ENCODE peak calls at places on chromosomes 5 and 9, in five cellular contexts. S is endodermal cell, T is aorta, B is heart right ventricle, C is breast epithelium. N is an unnamed sample.

GRCh38 chr9:31519826-31520225 is 864.6 kb upstream of the ACO1 start:
- DNase-seq in S (no peak), C (no peak), B (no peak), T (no peak), N (no peak)

GRCh38 chr9:137305060-137305787 is 3.2 kb upstream of the NRARP start:
- DNase-seq in T (peak; percentile 75), C (peak; percentile 76), S (peak; percentile 86), B (peak; percentile 78), N (peak; percentile 92)

GRCh38 chr9:76810377-76810957 is 46.2 kb downstream of the PCA3 start:
- DNase-seq in C (no peak), T (no peak), B (peak; percentile 25), S (peak; percentile 83), N (peak; percentile 58)

GRCh38 chr5:1151316-1151715 is 39.5 kb upstream of the SLC12A7 start:
- DNase-seq in B (no peak), S (no peak), C (no peak), T (no peak), N (no peak)

GRCh38 chr9:134152488-134152887 is 11.9 kb downstream of the RNU6ATAC start:
- DNase-seq in B (no peak), T (no peak), S (no peak), C (no peak), N (no peak)

GRCh38 chr9:107883496-107884120 is 394.0 kb upstream of the KLF4 start:
- DNase-seq in T (peak; percentile 60), S (no peak), B (no peak), C (no peak), N (no peak)

GRCh38 chr5:172676914-172677475 is 35.9 kb downstream of the NEURL1B start:
- DNase-seq in C (no peak), B (no peak), T (no peak), S (no peak), N (no peak)

GRCh38 chr5:148746826-148747535 is 79.4 kb upstream of the ADRB2 start:
- DNase-seq in S (no peak), C (no peak), T (no peak), B (no peak), N (no peak)

GRCh38 chr5:160469156-160470144 is 47.8 kb downstream of the PTTG1 start:
- DNase-seq in T (no peak), B (no peak), C (no peak), S (no peak), N (no peak)

GRCh38 chr5:174356536-174356935 is 311.0 kb downstream of the NSG2 start:
- DNase-seq in B (no peak), S (no peak), T (no peak), C (no peak), N (no peak)

GRCh38 chr5:115262405-115263247 is at the start of gene PGGT1B:
- DNase-seq in C (peak; percentile 61), S (peak; percentile 94), T (peak; percentile 86), B (peak; percentile 74), N (peak; percentile 86)

GRCh38 chr5:7415948-7416535 is 20.1 kb downstream of the ADCY2 start:
- DNase-seq in T (no peak), S (no peak), B (no peak), C (no peak), N (no peak)

GRCh38 chr5:83776437-83777031 is 55.9 kb upstream of the HAPLN1 start:
- DNase-seq in C (no peak), B (no peak), S (no peak), T (no peak), N (no peak)

GRCh38 chr5:132260051-132260450 is 2.6 kb downstream of the PDLIM4 start:
- DNase-seq in C (no peak), T (no peak), B (peak; percentile 4), S (peak; percentile 38), N (peak; percentile 1)

DNA sequence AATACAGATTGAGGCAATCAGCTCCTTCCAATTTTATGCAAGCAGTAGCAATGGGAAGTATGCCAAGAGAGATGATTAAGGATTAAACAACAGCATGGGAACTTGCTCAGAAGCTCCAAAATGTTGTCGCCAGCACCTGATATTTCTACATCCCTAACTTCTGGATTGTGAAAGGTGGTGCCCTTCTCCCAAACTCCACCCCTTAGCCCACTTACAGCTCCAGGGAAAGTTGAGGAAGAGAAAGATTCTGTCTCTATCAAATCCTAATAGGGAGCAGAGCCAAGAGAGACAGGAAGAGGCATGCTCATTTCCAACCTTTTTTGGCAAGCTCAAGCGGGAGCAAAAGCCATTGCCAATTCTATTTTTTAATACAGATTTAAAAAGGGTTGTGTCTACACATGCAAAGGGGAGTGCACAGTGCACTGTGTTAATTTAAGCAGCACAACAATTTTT is 92.4 kb upstream of the NR3C1 start:
- DNase-seq in B (peak; percentile 38), T (no peak), C (no peak), S (no peak), N (no peak)
- H3K27ac ChIP-seq in B (peak overlapping the region; percentile 33), T (no peak overlapping the region), C (peak overlapping the region; percentile 20), S (no peak overlapping the region), N (no peak overlapping the region)

GRCh38 chr9:105330201-105330600 is 85.8 kb downstream of the SLC44A1 start:
- DNase-seq in S (no peak), C (no peak), B (no peak), T (no peak), N (peak; percentile 35)

GRCh38 chr9:105328296-105328695 is 83.8 kb downstream of the SLC44A1 start:
- DNase-seq in C (no peak), B (no peak), T (no peak), S (no peak), N (no peak)

GRCh38 chr9:105330755-105331154 is 86.3 kb downstream of the SLC44A1 start:
- DNase-seq in B (no peak), S (no peak), T (no peak), C (no peak), N (no peak)

GRCh38 chr9:105328872-105329728 is 84.6 kb downstream of the SLC44A1 start:
- DNase-seq in C (no peak), T (no peak), B (peak; percentile 4), S (no peak), N (no peak)

DNA sequence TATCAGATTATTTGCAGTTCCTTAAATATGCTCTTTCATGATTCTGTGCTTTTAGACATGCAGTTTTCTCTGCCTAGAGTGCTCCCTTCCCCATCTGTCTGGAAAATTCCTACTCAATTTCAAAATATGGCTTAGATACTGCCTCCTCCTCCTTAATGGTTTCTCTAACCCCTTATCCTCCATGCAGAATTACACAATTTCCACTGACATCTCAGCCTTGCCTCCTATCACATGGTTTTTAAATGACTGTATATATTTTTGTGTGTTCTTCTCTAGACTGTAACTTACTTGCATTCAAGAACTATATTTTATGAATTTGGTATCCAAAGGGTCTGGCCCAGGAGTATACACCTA is 85.3 kb downstream of the SLC44A1 start:
- DNase-seq in S (no peak), B (no peak), C (no peak), T (no peak), N (no peak)
- H3K4me3 ChIP-seq in S (no peak overlapping the region), B (no peak overlapping the region), C (peak overlapping the region; percentile 45), T (no peak overlapping the region), N (no peak overlapping the region)

DNA sequence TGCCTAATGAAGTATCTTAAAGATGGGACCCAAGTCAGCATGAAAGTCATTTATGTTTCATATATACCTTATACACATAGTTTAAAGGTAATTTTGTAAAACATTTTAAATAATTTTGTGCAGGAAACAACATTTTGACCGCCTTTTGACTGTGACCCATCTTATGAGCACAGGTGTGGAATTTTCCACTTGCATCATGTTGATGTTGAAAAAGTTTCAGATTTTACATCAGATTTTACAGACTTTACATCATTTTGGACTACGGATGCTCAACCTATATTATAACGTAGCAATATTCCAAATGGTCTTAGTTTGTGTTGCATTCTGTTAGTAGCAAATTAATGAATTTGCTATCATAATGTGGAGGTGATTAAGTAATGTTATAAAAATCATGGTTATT is 21.7 kb upstream of the FAM120AOS start:
- DNase-seq in C (no peak), T (no peak), B (no peak), S (no peak), N (no peak)
- H3K36me3 ChIP-seq in C (no peaks in the 10 kb centered on the region), T (no peaks in the 10 kb centered on the region), B (peaks cover 57% of the 10 kb centered on the region), S (peaks cover 76% of the 10 kb centered on the region), N (peaks cover 40% of the 10 kb centered on the region)

GRCh38 chr9:130765135-130766030 is 69.7 kb upstream of the ABL1 start:
- DNase-seq in C (no peak), B (no peak), T (no peak), S (no peak), N (no peak)
- H3K27ac ChIP-seq in C (peak overlapping the region; percentile 74), B (no peak overlapping the region), T (no peak overlapping the region), S (no peak overlapping the region), N (no peak overlapping the region)

DNA sequence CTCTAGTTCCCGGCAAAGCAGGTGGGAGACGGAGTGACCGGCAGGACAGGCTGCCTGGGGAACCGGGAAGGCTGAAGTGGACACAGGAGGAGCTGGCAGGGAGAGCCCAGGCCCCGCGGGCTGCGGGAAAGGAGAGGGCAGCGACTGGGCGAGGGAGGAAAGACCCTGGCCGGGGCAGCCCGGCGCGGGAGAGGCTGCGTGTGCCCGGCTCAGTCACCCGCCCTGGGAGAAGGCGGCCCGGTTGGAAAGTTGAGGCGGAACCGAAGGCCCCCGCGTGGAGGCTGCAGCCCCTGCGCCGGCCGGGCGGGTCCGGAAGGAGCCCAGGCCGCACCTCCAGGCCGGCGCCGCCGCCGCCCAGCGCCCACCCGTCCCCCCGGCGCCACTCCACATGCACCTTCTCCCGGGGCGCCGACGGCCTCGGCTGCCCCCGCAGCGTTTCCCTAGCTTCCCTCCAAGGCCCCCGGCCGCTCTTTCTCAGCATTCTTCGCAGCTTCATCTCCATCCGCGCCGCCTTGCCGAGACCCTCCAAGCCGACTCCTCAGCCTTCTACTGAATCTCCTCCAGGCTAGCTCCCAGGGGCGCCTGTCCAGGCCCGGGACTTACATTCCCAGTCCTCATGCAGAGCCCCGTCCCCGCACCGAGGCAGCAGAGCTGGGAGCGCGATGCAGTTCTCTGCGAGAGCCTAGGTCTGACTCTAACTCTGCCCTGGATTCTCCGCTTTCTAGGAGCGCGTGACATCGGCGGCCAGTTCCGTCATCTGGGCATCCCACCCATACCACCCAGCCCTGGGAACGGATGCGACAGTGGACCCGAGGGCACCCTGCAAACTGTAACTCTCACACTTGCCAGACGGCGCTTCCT is 152.0 kb downstream of the ERCC6L2 start:
- DNase-seq in T (no peak), S (peak; percentile 79), C (no peak), B (no peak), N (no peak)
- H3K4me3 ChIP-seq in T (peak overlapping the region; percentile 7), S (no peak overlapping the region), C (peak overlapping the region; percentile 61), B (peak overlapping the region; percentile 51), N (no peak overlapping the region)

DNA sequence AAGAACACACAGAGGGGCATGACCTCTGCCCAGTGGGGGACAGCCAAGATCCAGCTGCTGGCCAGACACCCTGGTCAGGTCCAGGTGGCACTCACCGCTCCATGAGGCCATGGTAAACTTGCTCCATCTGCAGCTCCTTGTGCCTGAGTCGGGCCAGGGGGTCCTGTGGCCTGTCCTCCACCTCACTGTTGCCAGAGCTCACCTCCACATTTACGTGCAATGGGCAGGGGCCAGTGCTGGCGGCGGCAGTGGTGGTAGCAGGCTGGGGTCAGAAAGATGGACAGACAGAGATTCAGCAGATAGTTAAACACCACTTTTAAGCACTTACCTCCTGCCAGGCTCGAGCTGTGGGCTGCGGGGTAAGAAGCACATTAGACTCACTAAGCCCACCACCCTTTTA is 28.0 kb downstream of the AKNA start:
- DNase-seq in B (no peak), S (no peak), C (no peak), T (no peak), N (no peak)
- H3K36me3 ChIP-seq in B (peaks cover 100% of the 10 kb centered on the region), S (no peaks in the 10 kb centered on the region), C (peaks cover 18% of the 10 kb centered on the region), T (peaks cover 37% of the 10 kb centered on the region), N (peaks cover 98% of the 10 kb centered on the region)